ENCODE peak calls at places on chromosome 18, in ten cellular contexts. F is stimulated activated CD4-positive, alpha-beta T cell treated with anti-CD3 and anti-CD28 coated beads, Interleukin-15, amount 100 ng/mL, for 1 hour; P is ELR; J is heart left ventricle; Z is renal cortical epithelial cell; Y is activated naive CD4-positive, alpha-beta T cell treated with anti-CD3 and anti-CD28 coated beads, Interleukin-2, amount 50 U/mL, for 16 hours; W is H7; I is NCI-H446 treated with DMSO at 0.1 percent for 48 hours; A is neural crest cell; V is activated CD8-positive, alpha-beta memory T cell treated with anti-CD3 and anti-CD28 coated beads for 24 hours. R is an unnamed sample.

GRCh38 chr18:76524900-76525698 is 30.1 kb upstream of the ZNF516 start:
- DNase-seq in F (no peak), P (peak), J (no peak), Z (peak), Y (no peak), W (peak), I (no peak), A (peak), V (no peak), R (no peak)

GRCh38 chr18:61706516-61706915 is 186.3 kb downstream of the RNF152 start:
- DNase-seq in F (no peak), P (no peak), J (no peak), Z (no peak), Y (no peak), W (peak), I (no peak), A (no peak), V (no peak), R (no peak)

GRCh38 chr18:27922780-27923179 is 254.2 kb downstream of the CDH2 start:
- DNase-seq in F (no peak), P (no peak), J (no peak), Z (peak), Y (no peak), W (no peak), I (no peak), A (no peak), V (no peak), R (no peak)

GRCh38 chr18:42950732-42951131 is 164.8 kb downstream of the RIT2 start:
- DNase-seq in F (no peak), P (no peak), J (no peak), Z (no peak), Y (no peak), W (no peak), I (no peak), A (no peak), V (no peak), R (no peak)

GRCh38 chr18:56065101-56065500 is 477.1 kb upstream of the TCF4 start:
- DNase-seq in F (no peak), P (no peak), J (no peak), Z (peak), Y (no peak), W (no peak), I (no peak), A (no peak), V (no peak), R (no peak)

GRCh38 chr18:74252032-74252380 is 39.8 kb downstream of the CYB5A start:
- DNase-seq in F (no peak), P (peak), J (no peak), Z (peak), Y (no peak), W (no peak), I (no peak), A (no peak), V (no peak), R (no peak)

GRCh38 chr18:22639026-22639463 is 221.3 kb upstream of the CTAGE1 start:
- DNase-seq in F (no peak), P (peak), J (no peak), Z (peak), Y (no peak), W (no peak), I (no peak), A (no peak), V (no peak), R (no peak)

GRCh38 chr18:9835796-9836195 is 50.0 kb upstream of the TXNDC2 start:
- DNase-seq in F (no peak), P (no peak), J (no peak), Z (peak), Y (no peak), W (no peak), I (no peak), A (no peak), V (no peak), R (no peak)

GRCh38 chr18:55509631-55510372 is 78.2 kb downstream of the TCF4 start:
- DNase-seq in F (no peak), P (peak), J (no peak), Z (peak), Y (no peak), W (no peak), I (no peak), A (no peak), V (no peak), R (no peak)

GRCh38 chr18:65091737-65092329 is 659.0 kb upstream of the CDH7 start:
- DNase-seq in F (no peak), P (peak), J (no peak), Z (peak), Y (no peak), W (peak), I (peak), A (no peak), V (no peak), R (no peak)

GRCh38 chr18:26940744-26941398 is 75.4 kb upstream of the AQP4 start:
- DNase-seq in F (no peak), P (no peak), J (peak), Z (no peak), Y (no peak), W (no peak), I (no peak), A (no peak), V (no peak), R (no peak)

GRCh38 chr18:9017170-9017899 is 85.2 kb upstream of the NDUFV2 start:
- DNase-seq in F (peak), P (peak), J (peak), Z (peak), Y (peak), W (peak), I (no peak), A (peak), V (peak), R (no peak)

GRCh38 chr18:11259421-11259820 is 110.1 kb upstream of the PIEZO2 start:
- DNase-seq in F (no peak), P (peak), J (peak), Z (no peak), Y (no peak), W (peak), I (no peak), A (no peak), V (no peak), R (no peak)

GRCh38 chr18:3380384-3380961 is 69.5 kb upstream of the TGIF1 start:
- DNase-seq in F (no peak), P (peak), J (no peak), Z (peak), Y (no peak), W (no peak), I (no peak), A (no peak), V (no peak), R (no peak)

GRCh38 chr18:55038162-55038561 is 78.9 kb upstream of the CCDC68 start:
- DNase-seq in F (no peak), P (peak), J (no peak), Z (peak), Y (no peak), W (no peak), I (no peak), A (no peak), V (no peak), R (no peak)

GRCh38 chr18:76274470-76275289 is 220.4 kb downstream of the ZNF516 start:
- DNase-seq in F (no peak), P (peak), J (no peak), Z (no peak), Y (no peak), W (peak), I (no peak), A (peak), V (no peak), R (no peak)

GRCh38 chr18:45841060-45841764 is 15.7 kb downstream of the SIGLEC15 start:
- DNase-seq in F (no peak), P (no peak), J (no peak), Z (no peak), Y (no peak), W (no peak), I (no peak), A (no peak), V (no peak), R (no peak)

GRCh38 chr18:46073474-46074331 is 1.6 kb upstream of the PSTPIP2 start:
- DNase-seq in F (no peak), P (peak), J (no peak), Z (peak), Y (peak), W (peak), I (peak), A (peak), V (peak), R (no peak)

GRCh38 chr18:58578835-58579560 is 49.9 kb downstream of the ALPK2 start:
- DNase-seq in F (no peak), P (peak), J (no peak), Z (peak), Y (peak), W (no peak), I (no peak), A (no peak), V (peak), R (no peak)

GRCh38 chr18:77012751-77013550 is 119.6 kb downstream of the MBP start:
- DNase-seq in F (no peak), P (no peak), J (no peak), Z (no peak), Y (no peak), W (no peak), I (no peak), A (no peak), V (no peak), R (no peak)

GRCh38 chr18:41767960-41768359 is 187.1 kb upstream of the PIK3C3 start:
- DNase-seq in F (no peak), P (peak), J (no peak), Z (peak), Y (no peak), W (peak), I (no peak), A (no peak), V (no peak), R (no peak)

GRCh38 chr18:45642238-45642637 is 27.0 kb downstream of the SLC14A2 start:
- DNase-seq in F (no peak), P (no peak), J (no peak), Z (peak), Y (no peak), W (no peak), I (no peak), A (no peak), V (no peak), R (no peak)

GRCh38 chr18:3727260-3727659 is 277.3 kb downstream of the TGIF1 start:
- DNase-seq in F (no peak), P (no peak), J (no peak), Z (no peak), Y (no peak), W (no peak), I (no peak), A (no peak), V (no peak), R (no peak)

GRCh38 chr18:29377346-29377745 is 1200.4 kb upstream of the CDH2 start:
- DNase-seq in F (no peak), P (no peak), J (no peak), Z (no peak), Y (no peak), W (no peak), I (no peak), A (no peak), V (no peak), R (no peak)

GRCh38 chr18:32661486-32662299 is 111.1 kb downstream of the KLHL14 start:
- DNase-seq in F (no peak), P (no peak), J (no peak), Z (peak), Y (no peak), W (no peak), I (no peak), A (no peak), V (no peak), R (no peak)

GRCh38 chr18:56696966-56697365 is 45.8 kb downstream of the WDR7 start:
- DNase-seq in F (no peak), P (peak), J (no peak), Z (no peak), Y (no peak), W (no peak), I (no peak), A (no peak), V (no peak), R (no peak)

GRCh38 chr18:55287935-55288868 is 299.8 kb downstream of the TCF4 start:
- DNase-seq in F (no peak), P (peak), J (no peak), Z (no peak), Y (no peak), W (no peak), I (no peak), A (no peak), V (no peak), R (no peak)

GRCh38 chr18:77073336-77074093 is 59.1 kb downstream of the MBP start:
- DNase-seq in F (no peak), P (no peak), J (no peak), Z (no peak), Y (no peak), W (no peak), I (no peak), A (no peak), V (no peak), R (no peak)

GRCh38 chr18:57624988-57625387 is 3.4 kb upstream of the NARS1 start:
- DNase-seq in F (no peak), P (peak), J (no peak), Z (peak), Y (no peak), W (no peak), I (no peak), A (no peak), V (no peak), R (peak)

GRCh38 chr18:63683152-63683551 is 19.6 kb upstream of the SERPINB11 start:
- DNase-seq in F (no peak), P (peak), J (no peak), Z (peak), Y (no peak), W (peak), I (no peak), A (no peak), V (no peak), R (no peak)

GRCh38 chr18:56565596-56566355 is 72.6 kb downstream of the TXNL1 start:
- DNase-seq in F (no peak), P (peak), J (no peak), Z (peak), Y (no peak), W (no peak), I (no peak), A (no peak), V (no peak), R (no peak)

GRCh38 chr18:46253498-46253897 is 149.3 kb downstream of the HAUS1 start:
- DNase-seq in F (no peak), P (peak), J (no peak), Z (peak), Y (no peak), W (no peak), I (no peak), A (no peak), V (no peak), R (no peak)

R was measured in cortex of kidney.